ENCODE peak calls at places on chromosome 13, in ten cellular contexts. C is effector memory CD4-positive, alpha-beta T cell; U is CD8-positive, alpha-beta T cell; P is heart right ventricle; D is spleen; Y is ovary; X is mammary epithelial cell; I is stomach; Q is K562; R is astrocyte. A is an unnamed sample.

GRCh38 chr13:112956516-112957294 is 12.3 kb upstream of the MCF2L start:
- DNase-seq in C (no peak), U (no peak), P (no peak), D (peak; percentile 65), Y (no peak), X (no peak), I (no peak), Q (no peak), R (no peak), A (no peak)

GRCh38 chr13:40116008-40116407 is 460.5 kb downstream of the COG6 start:
- DNase-seq in C (peak; percentile 23), U (no peak), P (peak; percentile 61), D (no peak), Y (peak; percentile 52), X (peak; percentile 94), I (peak; percentile 70), Q (peak; percentile 56), R (peak; percentile 83), A (no peak)

GRCh38 chr13:48068036-48068435 is 26.9 kb downstream of the MED4 start:
- DNase-seq in C (no peak), U (no peak), P (no peak), D (no peak), Y (no peak), X (no peak), I (no peak), Q (no peak), R (no peak), A (no peak)

GRCh38 chr13:113669871-113670341 is 2.9 kb downstream of the GRK1 start:
- DNase-seq in C (no peak), U (no peak), P (no peak), D (peak; percentile 72), Y (peak; percentile 4), X (no peak), I (peak; percentile 24), Q (no peak), R (no peak), A (peak; percentile 54)

GRCh38 chr13:79973533-79973963 is 367.4 kb downstream of the SPRY2 start:
- DNase-seq in C (no peak), U (no peak), P (peak; percentile 62), D (no peak), Y (no peak), X (no peak), I (no peak), Q (no peak), R (no peak), A (no peak)

GRCh38 chr13:112256716-112257497 is 119.2 kb upstream of the SPACA7 start:
- DNase-seq in C (no peak), U (no peak), P (no peak), D (no peak), Y (no peak), X (no peak), I (no peak), Q (no peak), R (no peak), A (no peak)

GRCh38 chr13:62357887-62358645 is 942.4 kb upstream of the PCDH20 start:
- DNase-seq in C (no peak), U (no peak), P (no peak), D (no peak), Y (no peak), X (no peak), I (no peak), Q (no peak), R (peak; percentile 17), A (no peak)

GRCh38 chr13:91946498-91947070 is 548.2 kb downstream of the GPC5 start:
- DNase-seq in C (no peak), U (no peak), P (no peak), D (no peak), Y (no peak), X (peak; percentile 0), I (no peak), Q (peak; percentile 1), R (peak; percentile 2), A (no peak)

GRCh38 chr13:81409284-81409683 is 1068.4 kb upstream of the SPRY2 start:
- DNase-seq in C (no peak), U (no peak), P (no peak), D (no peak), Y (no peak), X (peak; percentile 35), I (no peak), Q (no peak), R (no peak), A (no peak)

GRCh38 chr13:42969558-42970172 is 22.4 kb downstream of the EPSTI1 start:
- DNase-seq in C (peak; percentile 58), U (peak; percentile 79), P (peak; percentile 83), D (peak; percentile 91), Y (peak; percentile 50), X (peak; percentile 40), I (peak; percentile 85), Q (peak; percentile 63), R (peak; percentile 27), A (peak; percentile 77)

GRCh38 chr13:42048625-42049453 is at the start of gene DGKH:
- DNase-seq in C (peak; percentile 57), U (peak; percentile 47), P (peak; percentile 88), D (peak; percentile 88), Y (peak; percentile 83), X (peak; percentile 80), I (peak; percentile 85), Q (peak; percentile 88), R (peak; percentile 65), A (peak; percentile 89)

GRCh38 chr13:82569581-82569980 is 1312.7 kb downstream of the SLITRK1 start:
- DNase-seq in C (no peak), U (no peak), P (no peak), D (no peak), Y (no peak), X (no peak), I (no peak), Q (no peak), R (peak; percentile 2), A (no peak)

GRCh38 chr13:114134944-114135610 is 2.7 kb upstream of the RASA3 start:
- DNase-seq in C (no peak), U (no peak), P (no peak), D (peak; percentile 51), Y (no peak), X (no peak), I (no peak), Q (no peak), R (no peak), A (no peak)

GRCh38 chr13:66673401-66673800 is 556.7 kb downstream of the PCDH9 start:
- DNase-seq in C (no peak), U (no peak), P (no peak), D (no peak), Y (no peak), X (peak; percentile 47), I (no peak), Q (no peak), R (peak; percentile 97), A (no peak)

GRCh38 chr13:100330662-100331061 is 241.8 kb downstream of the PCCA start:
- DNase-seq in C (no peak), U (no peak), P (no peak), D (no peak), Y (no peak), X (no peak), I (no peak), Q (no peak), R (no peak), A (no peak)

GRCh38 chr13:113763961-113764792 is 5.2 kb downstream of the TMEM255B start:
- DNase-seq in C (no peak), U (no peak), P (no peak), D (peak; percentile 56), Y (no peak), X (no peak), I (no peak), Q (no peak), R (no peak), A (no peak)

GRCh38 chr13:78382946-78383542 is 220.3 kb downstream of the POU4F1 start:
- DNase-seq in C (no peak), U (no peak), P (no peak), D (no peak), Y (no peak), X (no peak), I (no peak), Q (no peak), R (no peak), A (no peak)

GRCh38 chr13:89061821-89062220 is 1390.7 kb downstream of the SLITRK5 start:
- DNase-seq in C (no peak), U (no peak), P (no peak), D (no peak), Y (no peak), X (no peak), I (no peak), Q (no peak), R (no peak), A (no peak)

GRCh38 chr13:110910013-110910890 is 4.6 kb downstream of the ANKRD10 start:
- DNase-seq in C (no peak), U (no peak), P (no peak), D (no peak), Y (no peak), X (no peak), I (no peak), Q (no peak), R (no peak), A (no peak)
- H3K36me3 ChIP-seq in C (peaks cover 18% of the 10 kb centered on the region), U (peaks cover 3% of the 10 kb centered on the region), P (no peaks in the 10 kb centered on the region), D (peaks cover 6% of the 10 kb centered on the region), Y (no peaks in the 10 kb centered on the region), X (peaks cover 18% of the 10 kb centered on the region), I (peaks cover 38% of the 10 kb centered on the region), Q (peaks cover 64% of the 10 kb centered on the region), R (peaks cover 26% of the 10 kb centered on the region), A (no peaks in the 10 kb centered on the region)

GRCh38 chr13:32538234-32538620 is 368 bp downstream of the N4BP2L2 start:
- DNase-seq in C (peak; percentile 27), U (no peak), P (peak; percentile 44), D (peak; percentile 86), Y (no peak), X (peak; percentile 66), I (peak; percentile 63), Q (no peak), R (peak; percentile 42), A (peak; percentile 56)
- H3K4me1 ChIP-seq in C (peaks cover 18% of the 10 kb centered on the region), U (peaks cover 42% of the 10 kb centered on the region), P (peaks cover 39% of the 10 kb centered on the region), D (peaks cover 40% of the 10 kb centered on the region), Y (peaks cover 8% of the 10 kb centered on the region), X (peaks cover 4% of the 10 kb centered on the region), I (peaks cover 24% of the 10 kb centered on the region), Q (no peaks in the 10 kb centered on the region), R (no peaks in the 10 kb centered on the region), A (peaks cover 10% of the 10 kb centered on the region)

DNA sequence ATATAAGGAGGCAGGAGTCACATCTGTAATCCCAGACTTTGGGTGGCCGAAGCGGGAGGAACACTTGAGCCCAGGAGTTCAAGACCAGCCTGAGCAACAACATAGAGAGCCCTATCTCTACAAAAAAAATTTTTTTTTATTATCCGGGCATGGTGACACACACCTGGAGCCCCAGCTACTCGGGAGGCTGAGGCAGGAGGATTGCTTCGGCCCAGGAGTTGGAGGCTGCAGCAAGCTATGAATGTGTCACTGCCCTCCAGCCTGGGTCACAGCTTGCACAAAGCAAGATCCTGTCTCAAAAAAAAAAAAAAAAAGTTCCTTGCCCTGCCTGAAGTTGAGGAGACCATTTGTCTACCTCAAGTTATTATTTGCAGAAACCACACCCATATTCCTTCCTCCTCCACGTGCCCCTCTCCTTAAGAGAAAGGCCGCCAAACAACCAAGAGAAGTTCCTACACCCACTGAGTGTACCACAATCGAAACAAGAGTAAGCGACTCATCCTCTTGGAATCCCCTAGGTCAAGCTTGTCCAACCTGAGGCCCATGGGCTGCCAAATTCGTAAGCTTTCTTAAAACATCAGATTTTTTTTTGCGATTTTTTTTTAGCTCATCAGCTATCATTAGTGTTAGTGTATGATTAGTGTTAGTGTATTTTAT is 2.2 kb downstream of the ABCC4 start:
- DNase-seq in C (no peak), U (no peak), P (no peak), D (no peak), Y (no peak), X (peak; percentile 74), I (no peak), Q (no peak), R (peak; percentile 92), A (no peak)
- H3K4me3 ChIP-seq in C (no peak overlapping the region), U (no peak overlapping the region), P (no peak overlapping the region), D (no peak overlapping the region), Y (no peak overlapping the region), X (no peak overlapping the region), I (no peak overlapping the region), Q (peak overlapping the region; percentile 11), R (no peak overlapping the region), A (no peak overlapping the region)

GRCh38 chr13:46126552-46127171 is 21.8 kb upstream of the CPB2 start:
- DNase-seq in C (peak; percentile 11), U (peak; percentile 46), P (peak; percentile 45), D (peak; percentile 85), Y (no peak), X (peak; percentile 74), I (peak; percentile 78), Q (peak; percentile 67), R (peak; percentile 36), A (peak; percentile 79)
- H3K36me3 ChIP-seq in C (peaks cover 55% of the 10 kb centered on the region), U (peaks cover 34% of the 10 kb centered on the region), P (no peaks in the 10 kb centered on the region), D (peaks cover 33% of the 10 kb centered on the region), Y (no peaks in the 10 kb centered on the region), X (no peaks in the 10 kb centered on the region), I (peaks cover 24% of the 10 kb centered on the region), Q (peaks cover 52% of the 10 kb centered on the region), R (no peaks in the 10 kb centered on the region), A (no peaks in the 10 kb centered on the region)